ENCODE peak calls at places on chromosomes 13 and 19, in six cellular contexts. One of them, this sample, is unnamed.

GRCh38 chr19:39924389-39924788 is 10.0 kb downstream of the FCGBP start:
- DNase-seq in mesendoderm: no peak
- DNase-seq in IMR-90: no peak
- DNase-seq in H9: no peak
- DNase-seq in H1: no peak
- DNase-seq in mesenchymal stem cell: no peak
- DNase-seq in this sample: no peak

GRCh38 chr13:109764474-109765292 is 21.7 kb downstream of the IRS2 start:
- DNase-seq in mesendoderm: peak; percentile 25
- DNase-seq in IMR-90: peak; percentile 21
- DNase-seq in H9: no peak
- DNase-seq in H1: no peak
- DNase-seq in mesenchymal stem cell: peak; percentile 47
- DNase-seq in this sample: no peak

GRCh38 chr13:77827350-77827749 is 91.3 kb downstream of the EDNRB start:
- DNase-seq in mesendoderm: no peak
- DNase-seq in IMR-90: no peak
- DNase-seq in H9: no peak
- DNase-seq in H1: no peak
- DNase-seq in mesenchymal stem cell: no peak
- DNase-seq in this sample: no peak

GRCh38 chr13:85603735-85604134 is 195.5 kb downstream of the SLITRK6 start:
- DNase-seq in mesendoderm: no peak
- DNase-seq in IMR-90: no peak
- DNase-seq in H9: no peak
- DNase-seq in H1: no peak
- DNase-seq in mesenchymal stem cell: no peak
- DNase-seq in this sample: no peak

GRCh38 chr13:43180837-43181236 is 157.5 kb downstream of the DNAJC15 start:
- DNase-seq in mesendoderm: no peak
- DNase-seq in IMR-90: no peak
- DNase-seq in H9: peak; percentile 40
- DNase-seq in H1: no peak
- DNase-seq in mesenchymal stem cell: no peak
- DNase-seq in this sample: no peak

GRCh38 chr19:31264379-31264778 is 84.9 kb downstream of the TSHZ3 start:
- DNase-seq in mesendoderm: no peak
- DNase-seq in IMR-90: no peak
- DNase-seq in H9: no peak
- DNase-seq in H1: no peak
- DNase-seq in mesenchymal stem cell: no peak
- DNase-seq in this sample: no peak

GRCh38 chr13:112056284-112056727 is 10.6 kb upstream of the SOX1 start:
- DNase-seq in mesendoderm: no peak
- DNase-seq in IMR-90: no peak
- DNase-seq in H9: peak; percentile 78
- DNase-seq in H1: peak; percentile 79
- DNase-seq in mesenchymal stem cell: no peak
- DNase-seq in this sample: no peak

GRCh38 chr19:3346677-3347353 is 19.6 kb upstream of the NFIC start:
- DNase-seq in mesendoderm: no peak
- DNase-seq in IMR-90: no peak
- DNase-seq in H9: no peak
- DNase-seq in H1: no peak
- DNase-seq in mesenchymal stem cell: no peak
- DNase-seq in this sample: no peak

GRCh38 chr19:41144403-41144802 is 30.2 kb downstream of the CYP2F1 start:
- DNase-seq in mesendoderm: peak; percentile 89
- DNase-seq in IMR-90: peak; percentile 78
- DNase-seq in H9: peak; percentile 89
- DNase-seq in H1: peak; percentile 92
- DNase-seq in mesenchymal stem cell: peak; percentile 79
- DNase-seq in this sample: peak; percentile 54

GRCh38 chr19:1616875-1617274 is 11.6 kb upstream of the UQCR11 start:
- DNase-seq in mesendoderm: no peak
- DNase-seq in IMR-90: no peak
- DNase-seq in H9: no peak
- DNase-seq in H1: no peak
- DNase-seq in mesenchymal stem cell: no peak
- DNase-seq in this sample: no peak

GRCh38 chr19:35063940-35064818 is 22.7 kb downstream of the HPN start:
- DNase-seq in mesendoderm: no peak
- DNase-seq in IMR-90: peak; percentile 84
- DNase-seq in H9: no peak
- DNase-seq in H1: no peak
- DNase-seq in mesenchymal stem cell: peak; percentile 46
- DNase-seq in this sample: no peak

GRCh38 chr13:20702945-20703784 is at the start of gene IL17D:
- DNase-seq in mesendoderm: no peak
- DNase-seq in IMR-90: no peak
- DNase-seq in H9: no peak
- DNase-seq in H1: peak; percentile 65
- DNase-seq in mesenchymal stem cell: peak; percentile 33
- DNase-seq in this sample: no peak

GRCh38 chr19:2487090-2487489 is 11.2 kb downstream of the GADD45B start:
- DNase-seq in mesendoderm: no peak
- DNase-seq in IMR-90: no peak
- DNase-seq in H9: no peak
- DNase-seq in H1: no peak
- DNase-seq in mesenchymal stem cell: no peak
- DNase-seq in this sample: no peak

GRCh38 chr13:45341799-45342584 is 1.0 kb upstream of the TPT1 start:
- DNase-seq in mesendoderm: no peak
- DNase-seq in IMR-90: no peak
- DNase-seq in H9: no peak
- DNase-seq in H1: no peak
- DNase-seq in mesenchymal stem cell: peak; percentile 62
- DNase-seq in this sample: no peak

GRCh38 chr13:27483421-27483820 is 33.1 kb upstream of the MTIF3 start:
- DNase-seq in mesendoderm: no peak
- DNase-seq in IMR-90: no peak
- DNase-seq in H9: no peak
- DNase-seq in H1: no peak
- DNase-seq in mesenchymal stem cell: no peak
- DNase-seq in this sample: no peak

GRCh38 chr19:3397266-3398022 is 31.1 kb downstream of the NFIC start:
- DNase-seq in mesendoderm: no peak
- DNase-seq in IMR-90: no peak
- DNase-seq in H9: peak; percentile 61
- DNase-seq in H1: peak; percentile 56
- DNase-seq in mesenchymal stem cell: peak; percentile 42
- DNase-seq in this sample: no peak

GRCh38 chr13:94112227-94112626 is 367.3 kb downstream of the DCT start:
- DNase-seq in mesendoderm: peak; percentile 52
- DNase-seq in IMR-90: peak; percentile 98
- DNase-seq in H9: no peak
- DNase-seq in H1: no peak
- DNase-seq in mesenchymal stem cell: peak; percentile 64
- DNase-seq in this sample: no peak

GRCh38 chr13:30735025-30735967 is at the start of gene ALOX5AP:
- DNase-seq in mesendoderm: no peak
- DNase-seq in IMR-90: no peak
- DNase-seq in H9: no peak
- DNase-seq in H1: no peak
- DNase-seq in mesenchymal stem cell: no peak
- DNase-seq in this sample: no peak

GRCh38 chr19:29315566-29315965 is 102.6 kb upstream of the UQCRFS1 start:
- DNase-seq in mesendoderm: peak; percentile 50
- DNase-seq in IMR-90: no peak
- DNase-seq in H9: no peak
- DNase-seq in H1: no peak
- DNase-seq in mesenchymal stem cell: no peak
- DNase-seq in this sample: no peak

GRCh38 chr19:36999313-36999712 is 78.9 kb upstream of the ZNF420 start:
- DNase-seq in mesendoderm: no peak
- DNase-seq in IMR-90: no peak
- DNase-seq in H9: no peak
- DNase-seq in H1: no peak
- DNase-seq in mesenchymal stem cell: no peak
- DNase-seq in this sample: no peak

GRCh38 chr19:46896076-46896794 is 35.4 kb downstream of the ARHGAP35 start:
- DNase-seq in mesendoderm: no peak
- DNase-seq in IMR-90: no peak
- DNase-seq in H9: no peak
- DNase-seq in H1: no peak
- DNase-seq in mesenchymal stem cell: no peak
- DNase-seq in this sample: no peak

GRCh38 chr19:4495471-4495870 is 22.8 kb downstream of the PLIN4 start:
- DNase-seq in mesendoderm: no peak
- DNase-seq in IMR-90: no peak
- DNase-seq in H9: peak; percentile 65
- DNase-seq in H1: peak; percentile 56
- DNase-seq in mesenchymal stem cell: no peak
- DNase-seq in this sample: no peak

GRCh38 chr13:96824110-96824509 is 170.2 kb downstream of the OXGR1 start:
- DNase-seq in mesendoderm: no peak
- DNase-seq in IMR-90: no peak
- DNase-seq in H9: no peak
- DNase-seq in H1: no peak
- DNase-seq in mesenchymal stem cell: no peak
- DNase-seq in this sample: no peak

GRCh38 chr13:101453784-101454201 is 1.3 kb downstream of the ITGBL1 start:
- DNase-seq in mesendoderm: no peak
- DNase-seq in IMR-90: no peak
- DNase-seq in H9: peak; percentile 55
- DNase-seq in H1: no peak
- DNase-seq in mesenchymal stem cell: no peak
- DNase-seq in this sample: no peak

GRCh38 chr19:19134687-19135158 is 3.6 kb downstream of the TMEM161A start:
- DNase-seq in mesendoderm: peak; percentile 84
- DNase-seq in IMR-90: no peak
- DNase-seq in H9: peak; percentile 86
- DNase-seq in H1: peak; percentile 89
- DNase-seq in mesenchymal stem cell: no peak
- DNase-seq in this sample: no peak

GRCh38 chr19:2282062-2282861 is at the start of gene PEAK3:
- DNase-seq in mesendoderm: peak; percentile 81
- DNase-seq in IMR-90: peak; percentile 24
- DNase-seq in H9: peak; percentile 70
- DNase-seq in H1: peak; percentile 79
- DNase-seq in mesenchymal stem cell: peak; percentile 73
- DNase-seq in this sample: no peak

GRCh38 chr13:48950507-48950886 is 25.2 kb upstream of the FNDC3A start:
- DNase-seq in mesendoderm: peak; percentile 46
- DNase-seq in IMR-90: peak; percentile 27
- DNase-seq in H9: no peak
- DNase-seq in H1: no peak
- DNase-seq in mesenchymal stem cell: no peak
- DNase-seq in this sample: no peak

GRCh38 chr19:55173717-55174409 is 6.2 kb downstream of the SYT5 start:
- DNase-seq in mesendoderm: peak; percentile 89
- DNase-seq in IMR-90: peak; percentile 43
- DNase-seq in H9: peak; percentile 95
- DNase-seq in H1: peak; percentile 99
- DNase-seq in mesenchymal stem cell: peak; percentile 58
- DNase-seq in this sample: peak; percentile 69

GRCh38 chr19:17718467-17718987 is 753 bp upstream of the MAP1S start:
- DNase-seq in mesendoderm: no peak
- DNase-seq in IMR-90: no peak
- DNase-seq in H9: no peak
- DNase-seq in H1: no peak
- DNase-seq in mesenchymal stem cell: no peak
- DNase-seq in this sample: no peak

GRCh38 chr19:57583521-57584416 is at the start of gene ZIK1:
- DNase-seq in mesendoderm: peak; percentile 99
- DNase-seq in IMR-90: peak; percentile 92
- DNase-seq in H9: peak; percentile 97
- DNase-seq in H1: peak; percentile 90
- DNase-seq in mesenchymal stem cell: peak; percentile 93
- DNase-seq in this sample: peak; percentile 95
- H3K27ac ChIP-seq in mesendoderm: peak within 1 kb of the TSS; percentile 61
- H3K27ac ChIP-seq in IMR-90: peak within 1 kb of the TSS; percentile 72
- H3K27ac ChIP-seq in H9: no peak within 1 kb of the TSS
- H3K27ac ChIP-seq in H1: peak within 1 kb of the TSS; percentile 80
- H3K27ac ChIP-seq in mesenchymal stem cell: peak within 1 kb of the TSS; percentile 37
- H3K27ac ChIP-seq in this sample: peak within 1 kb of the TSS; percentile 11

DNA sequence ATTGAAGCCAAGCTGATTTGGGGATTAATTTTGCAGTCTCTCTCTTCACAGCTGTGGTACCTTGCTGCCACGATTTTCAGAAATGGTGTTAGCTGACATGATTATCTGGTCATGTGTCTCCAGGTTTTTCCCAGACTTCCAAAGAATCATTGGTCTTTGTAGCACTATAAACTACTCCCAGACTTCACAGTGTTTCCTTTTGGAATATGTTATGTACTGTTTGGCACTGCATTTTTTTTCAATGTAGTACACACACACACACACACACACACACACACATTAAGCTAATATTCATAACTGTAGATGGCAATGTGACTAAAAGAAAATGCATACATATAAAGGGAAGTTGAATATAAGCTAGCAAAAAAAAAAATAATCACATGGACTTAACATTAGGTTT is 856.6 kb upstream of the SPRY2 start:
- DNase-seq in mesendoderm: no peak
- DNase-seq in IMR-90: no peak
- DNase-seq in H9: no peak
- DNase-seq in H1: no peak
- DNase-seq in mesenchymal stem cell: no peak
- DNase-seq in this sample: no peak
- H3K9ac ChIP-seq in mesendoderm: no peak overlapping the region
- H3K9ac ChIP-seq in IMR-90: no peak overlapping the region
- H3K9ac ChIP-seq in H9: no peak overlapping the region
- H3K9ac ChIP-seq in H1: no peak overlapping the region
- H3K9ac ChIP-seq in mesenchymal stem cell: no peak overlapping the region
- H3K9ac ChIP-seq in this sample: no peak overlapping the region

DNA sequence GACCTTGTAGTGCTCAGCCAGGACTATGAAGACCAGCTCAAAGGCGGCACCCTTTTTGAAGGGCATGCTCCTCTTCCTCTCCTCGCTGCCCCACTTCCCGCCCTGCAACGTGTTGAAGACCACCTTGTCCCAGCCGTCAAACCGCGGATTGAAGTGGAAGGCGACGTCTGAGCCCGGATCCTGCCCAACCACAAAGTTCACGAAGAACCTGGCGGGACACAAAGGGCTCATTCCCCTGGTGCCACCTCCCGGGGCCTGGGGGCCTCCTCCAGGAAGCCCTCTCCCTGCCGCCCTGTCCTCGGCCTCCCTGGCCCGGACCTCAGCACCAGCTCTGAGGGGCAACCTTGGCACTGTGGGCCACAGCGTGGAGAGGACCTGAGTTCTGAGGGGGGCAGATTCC is 4.0 kb downstream of the LGALS4 start:
- DNase-seq in mesendoderm: no peak
- DNase-seq in IMR-90: no peak
- DNase-seq in H9: no peak
- DNase-seq in H1: no peak
- DNase-seq in mesenchymal stem cell: no peak
- DNase-seq in this sample: no peak
- H2BK15ac ChIP-seq in mesendoderm: no peak overlapping the region
- H2BK15ac ChIP-seq in IMR-90: no peak overlapping the region
- H2BK15ac ChIP-seq in H9: no peak overlapping the region
- H2BK15ac ChIP-seq in H1: no peak overlapping the region
- H2BK15ac ChIP-seq in mesenchymal stem cell: peak overlapping the region; percentile 6
- H2BK15ac ChIP-seq in this sample: peak overlapping the region; percentile 83

DNA sequence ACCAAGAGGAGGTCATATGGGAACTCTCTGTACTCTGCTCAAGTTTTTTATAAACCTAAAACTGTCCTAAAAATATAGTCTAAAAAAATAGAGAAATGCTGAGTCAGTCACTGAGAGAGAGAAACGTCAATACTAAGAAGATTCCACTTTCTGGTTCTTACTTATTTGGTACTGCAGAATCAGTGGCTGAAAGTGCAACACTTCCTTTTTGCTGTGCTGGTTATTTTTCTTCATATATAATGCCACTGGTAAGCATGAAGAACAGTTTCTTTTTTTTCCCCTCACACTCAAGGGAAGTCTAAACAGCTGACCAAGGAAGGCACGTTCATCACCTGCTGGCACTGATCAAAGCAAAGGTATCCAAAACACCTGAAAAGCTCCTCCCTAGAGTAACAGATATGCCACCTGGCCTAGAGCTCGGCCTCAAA is 44.3 kb upstream of the N4BP2L1 start:
- DNase-seq in mesendoderm: no peak
- DNase-seq in IMR-90: no peak
- DNase-seq in H9: no peak
- DNase-seq in H1: no peak
- DNase-seq in mesenchymal stem cell: no peak
- DNase-seq in this sample: no peak
- H3K27ac ChIP-seq in mesendoderm: no peak overlapping the region
- H3K27ac ChIP-seq in IMR-90: no peak overlapping the region
- H3K27ac ChIP-seq in H9: no peak overlapping the region
- H3K27ac ChIP-seq in H1: no peak overlapping the region
- H3K27ac ChIP-seq in mesenchymal stem cell: no peak overlapping the region
- H3K27ac ChIP-seq in this sample: no peak overlapping the region

This sample was measured in neuronal stem cell.